ENCODE peak calls at places on chromosomes 7 and 10, in eight cellular contexts. Z is caudate nucleus; K is naive thymus-derived CD4-positive, alpha-beta T cell; J is iPS DF 6.9; U is HepG2; S is mammary epithelial cell; N is substantia nigra; R is heart right ventricle. E is an unnamed sample.

GRCh38 chr10:84329094-84329611 is 764 bp downstream of the CCSER2 start:
- DNase-seq in Z (no peak), K (peak; percentile 78), S (peak; percentile 57), J (no peak), R (peak; percentile 17), U (peak; percentile 47), N (no peak), E (no peak)

GRCh38 chr10:49534670-49535381 is 4.1 kb downstream of the ERCC6 start:
- DNase-seq in S (peak; percentile 55), J (no peak), R (no peak), N (no peak), Z (no peak), U (no peak), K (no peak), E (no peak)

GRCh38 chr7:28964056-28964455 is 5.9 kb upstream of the TRIL start:
- DNase-seq in R (no peak), K (no peak), N (no peak), J (no peak), U (no peak), Z (no peak), S (no peak), E (peak; percentile 90)

GRCh38 chr10:83582407-83583095 is 556.8 kb upstream of the GHITM start:
- DNase-seq in U (no peak), R (no peak), J (no peak), N (no peak), K (no peak), Z (no peak), S (no peak), E (no peak)

GRCh38 chr10:71255817-71256660 is 43.7 kb downstream of the UNC5B start:
- DNase-seq in J (no peak), Z (no peak), K (no peak), U (no peak), N (no peak), R (peak; percentile 64), S (peak; percentile 64), E (no peak)

GRCh38 chr10:122277737-122278136 is 6.6 kb downstream of the BTBD16 start:
- DNase-seq in R (no peak), Z (no peak), K (no peak), J (no peak), N (no peak), U (no peak), S (no peak), E (no peak)

GRCh38 chr7:18041202-18041601 is 13.6 kb upstream of the PRPS1L1 start:
- DNase-seq in J (no peak), Z (no peak), R (no peak), S (no peak), K (no peak), N (no peak), U (no peak), E (no peak)

GRCh38 chr10:32622409-32622808 is 176.5 kb downstream of the CCDC7 start:
- DNase-seq in R (no peak), N (no peak), Z (no peak), K (no peak), U (no peak), S (no peak), J (no peak), E (no peak)

GRCh38 chr7:28405662-28406061 is 6.7 kb upstream of the CREB5 start:
- DNase-seq in N (no peak), Z (no peak), U (no peak), R (no peak), S (peak; percentile 97), K (no peak), J (no peak), E (no peak)

DNA sequence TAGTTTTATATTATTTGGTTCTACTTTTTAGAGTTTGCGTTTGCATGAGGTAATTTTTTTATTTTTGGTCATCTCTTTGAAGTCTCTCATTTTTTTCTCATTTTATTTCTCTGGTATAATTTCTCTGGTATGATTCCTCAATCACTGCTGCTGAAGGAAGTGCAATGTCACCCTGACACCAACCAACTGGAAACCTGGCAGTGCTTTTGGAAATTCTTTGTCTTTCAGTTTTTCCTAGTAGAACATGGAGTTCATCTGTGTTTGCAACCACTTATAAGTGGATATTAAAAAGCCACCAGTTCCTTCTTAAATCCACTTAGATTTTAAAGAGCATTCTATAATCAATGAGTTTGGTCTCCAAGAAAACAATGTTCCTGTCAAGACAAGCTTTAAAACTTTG is 291.8 kb downstream of the PRKG1 start:
- DNase-seq in Z (no peak), R (no peak), S (no peak), J (no peak), U (no peak), K (no peak), N (no peak), E (no peak)
- H3K27ac ChIP-seq in Z (no peak overlapping the region), R (peak overlapping the region; percentile 26), S (no peak overlapping the region), J (no peak overlapping the region), U (no peak overlapping the region), K (no peak overlapping the region), N (no peak overlapping the region), E (peak overlapping the region; percentile 49)

GRCh38 chr7:21412291-21412896 is 15.5 kb upstream of the SP4 start:
- DNase-seq in R (no peak), S (no peak), U (no peak), J (no peak), N (no peak), K (peak; percentile 7), Z (no peak), E (no peak)
- H3K27ac ChIP-seq in R (peak overlapping the region; percentile 49), S (no peak overlapping the region), U (no peak overlapping the region), J (no peak overlapping the region), N (no peak overlapping the region), K (no peak overlapping the region), Z (no peak overlapping the region), E (no peak overlapping the region)

DNA sequence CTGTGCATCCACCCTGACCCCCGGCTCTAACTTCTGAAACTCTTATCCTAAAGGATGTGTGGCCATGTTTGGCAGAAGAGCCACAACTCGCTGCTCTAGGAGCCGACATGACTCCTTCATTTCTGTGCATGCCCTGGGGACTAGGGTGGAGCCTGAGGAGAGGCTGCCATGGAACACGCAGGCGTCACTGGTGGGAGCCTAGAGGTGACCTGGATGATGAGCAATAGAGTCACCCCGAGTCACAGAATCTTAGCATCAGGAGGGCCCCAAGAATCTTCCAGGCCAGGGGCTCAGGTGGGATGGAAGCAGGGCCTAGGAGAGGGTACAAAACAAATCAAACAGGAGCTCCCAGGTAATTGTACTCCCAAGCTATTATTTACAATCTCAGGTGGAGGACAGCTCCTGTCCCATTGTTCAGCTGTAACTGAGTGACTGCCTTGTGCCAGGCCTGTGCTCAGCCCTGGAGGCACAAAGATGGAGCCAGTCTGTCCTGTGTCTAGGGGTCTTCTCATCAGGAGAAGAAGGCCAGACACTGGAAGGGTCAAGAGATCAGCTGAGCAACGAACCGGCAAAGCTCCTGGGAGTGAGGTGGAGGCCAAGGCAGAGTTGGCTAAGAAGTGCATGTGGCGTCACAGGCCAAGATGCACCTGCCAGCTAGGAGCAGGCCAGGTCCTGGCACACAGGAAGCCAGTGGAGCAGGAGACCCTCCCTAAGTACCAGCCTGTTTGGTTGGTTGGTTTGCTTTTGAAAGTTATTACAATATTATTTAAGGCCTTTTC is 5.8 kb upstream of the ZNF22 start:
- DNase-seq in K (no peak), N (no peak), U (no peak), Z (no peak), S (no peak), J (no peak), R (peak; percentile 29), E (peak; percentile 91)
- H3K27ac ChIP-seq in K (no peak overlapping the region), N (no peak overlapping the region), U (peak overlapping the region; percentile 92), Z (peak overlapping the region; percentile 88), S (no peak overlapping the region), J (no peak overlapping the region), R (peak overlapping the region; percentile 84), E (peak overlapping the region; percentile 90)

GRCh38 chr7:100430450-100431285 is 1.0 kb downstream of the MEPCE start:
- DNase-seq in K (no peak), N (no peak), Z (no peak), U (no peak), R (no peak), J (no peak), S (no peak), E (no peak)
- H3K27ac ChIP-seq in K (peak overlapping the region; percentile 97), N (peak overlapping the region; percentile 100), Z (peak overlapping the region; percentile 100), U (peak overlapping the region; percentile 98), R (peak overlapping the region; percentile 99), J (no peak overlapping the region), S (peak overlapping the region; percentile 24), E (peak overlapping the region; percentile 98)

DNA sequence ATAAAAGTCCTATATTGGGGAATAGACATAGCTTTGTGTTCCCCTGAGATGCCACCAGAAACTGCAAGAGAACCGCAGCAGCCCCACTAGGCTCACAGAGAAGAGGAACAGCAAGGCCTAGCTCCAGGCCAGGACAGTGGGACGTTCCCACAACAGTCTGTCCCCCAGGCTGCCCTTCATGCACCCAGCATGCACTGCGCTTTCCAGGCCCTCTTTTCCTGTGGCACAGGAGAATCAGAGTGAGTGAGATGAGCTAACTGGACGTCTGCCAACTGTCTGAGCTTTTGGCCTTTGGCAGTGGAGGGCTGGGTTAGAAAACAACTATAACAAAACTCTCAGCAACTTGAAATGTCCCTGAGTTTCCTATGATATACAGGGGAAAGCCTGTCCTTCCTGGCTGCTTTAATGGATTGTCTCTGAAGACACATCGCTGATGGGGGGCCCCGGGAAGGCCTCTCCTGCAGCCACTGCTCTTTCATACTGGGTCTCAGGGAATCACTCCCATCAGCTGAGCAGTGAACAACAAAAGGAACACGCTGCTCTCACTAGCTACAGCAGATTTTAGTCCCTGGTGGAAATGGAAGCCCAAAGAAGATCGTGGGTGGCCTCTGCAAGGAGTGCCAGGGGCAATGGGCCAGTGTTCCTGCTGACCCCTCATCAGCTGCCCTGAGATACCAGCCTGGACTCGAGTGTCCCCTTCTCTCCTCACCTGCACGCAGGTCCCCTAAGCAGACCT is 53.5 kb downstream of the PODXL start:
- DNase-seq in K (no peak), Z (no peak), S (no peak), R (peak; percentile 73), U (peak; percentile 81), N (no peak), J (no peak), E (no peak)
- H3K27ac ChIP-seq in K (no peak overlapping the region), Z (peak overlapping the region; percentile 23), S (no peak overlapping the region), R (peak overlapping the region; percentile 50), U (peak overlapping the region; percentile 48), N (peak overlapping the region; percentile 24), J (no peak overlapping the region), E (peak overlapping the region; percentile 54)

DNA sequence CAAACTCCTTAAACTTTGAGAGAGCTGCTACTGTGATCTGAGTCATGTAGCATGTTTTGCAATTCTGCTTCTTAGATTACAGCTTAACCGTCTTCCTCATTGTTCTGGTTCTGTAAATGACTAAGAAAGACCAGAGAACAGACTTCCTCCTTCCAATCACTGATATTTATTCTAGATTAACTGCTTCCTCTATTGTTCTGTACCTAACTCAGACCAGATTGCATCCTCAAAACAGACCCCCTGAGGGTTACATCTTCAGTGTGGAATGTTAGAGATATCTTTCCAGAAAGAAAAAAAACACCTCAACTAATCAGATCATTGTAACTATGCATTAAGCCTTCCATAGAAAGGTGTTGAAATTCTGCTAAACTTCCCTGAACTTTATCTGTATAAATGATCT is 5.7 kb upstream of the PIP start:
- DNase-seq in N (no peak), U (no peak), R (no peak), J (no peak), S (peak; percentile 28), K (no peak), Z (no peak), E (no peak)
- H3K27ac ChIP-seq in N (no peak overlapping the region), U (no peak overlapping the region), R (peak overlapping the region; percentile 26), J (no peak overlapping the region), S (no peak overlapping the region), K (no peak overlapping the region), Z (no peak overlapping the region), E (no peak overlapping the region)

E was measured in esophagus muscularis mucosa.